ENCODE peak calls at places on chromosomes 13 and 19, in six cellular contexts. One of them, this sample, is unnamed.

GRCh38 chr13:106077017-106077416 is 458.4 kb downstream of the EFNB2 start:
- DNase-seq in progenitor cell of endocrine pancreas: no peak
- DNase-seq in heart left ventricle: no peak
- DNase-seq in glutamatergic neuron: no peak
- DNase-seq in CD8-positive, alpha-beta T cell: no peak
- DNase-seq in neural crest cell: no peak
- DNase-seq in this sample: no peak

GRCh38 chr13:94656766-94657165 is 55.1 kb downstream of the GPR180 start:
- DNase-seq in CD8-positive, alpha-beta T cell: no peak
- DNase-seq in heart left ventricle: no peak
- DNase-seq in progenitor cell of endocrine pancreas: no peak
- DNase-seq in neural crest cell: no peak
- DNase-seq in glutamatergic neuron: no peak
- DNase-seq in this sample: no peak

GRCh38 chr19:18326772-18327171 is 3.9 kb upstream of the LSM4 start:
- DNase-seq in heart left ventricle: no peak
- DNase-seq in CD8-positive, alpha-beta T cell: no peak
- DNase-seq in progenitor cell of endocrine pancreas: no peak
- DNase-seq in neural crest cell: no peak
- DNase-seq in glutamatergic neuron: no peak
- DNase-seq in this sample: no peak

GRCh38 chr13:24877531-24877930 is 113.6 kb downstream of the RNF17 start:
- DNase-seq in glutamatergic neuron: no peak
- DNase-seq in neural crest cell: no peak
- DNase-seq in progenitor cell of endocrine pancreas: no peak
- DNase-seq in heart left ventricle: no peak
- DNase-seq in CD8-positive, alpha-beta T cell: no peak
- DNase-seq in this sample: no peak

GRCh38 chr13:30382836-30383525 is 39.3 kb upstream of the UBE2L5 start:
- DNase-seq in neural crest cell: no peak
- DNase-seq in glutamatergic neuron: no peak
- DNase-seq in CD8-positive, alpha-beta T cell: no peak
- DNase-seq in heart left ventricle: no peak
- DNase-seq in progenitor cell of endocrine pancreas: no peak
- DNase-seq in this sample: no peak

GRCh38 chr13:60009300-60010248 is 154.2 kb downstream of the DIAPH3 start:
- DNase-seq in heart left ventricle: no peak
- DNase-seq in neural crest cell: no peak
- DNase-seq in glutamatergic neuron: no peak
- DNase-seq in progenitor cell of endocrine pancreas: no peak
- DNase-seq in CD8-positive, alpha-beta T cell: no peak
- DNase-seq in this sample: no peak

GRCh38 chr13:109151255-109151654 is 521.8 kb downstream of the MYO16 start:
- DNase-seq in progenitor cell of endocrine pancreas: no peak
- DNase-seq in CD8-positive, alpha-beta T cell: no peak
- DNase-seq in glutamatergic neuron: no peak
- DNase-seq in neural crest cell: no peak
- DNase-seq in heart left ventricle: no peak
- DNase-seq in this sample: no peak

GRCh38 chr13:99986751-99987150 is 5.2 kb downstream of the ZIC2 start:
- DNase-seq in CD8-positive, alpha-beta T cell: no peak
- DNase-seq in heart left ventricle: no peak
- DNase-seq in progenitor cell of endocrine pancreas: no peak
- DNase-seq in glutamatergic neuron: no peak
- DNase-seq in neural crest cell: no peak
- DNase-seq in this sample: no peak

GRCh38 chr19:11382898-11383705 is 1.0 kb downstream of the EPOR start:
- DNase-seq in CD8-positive, alpha-beta T cell: no peak
- DNase-seq in heart left ventricle: peak
- DNase-seq in neural crest cell: peak
- DNase-seq in glutamatergic neuron: peak
- DNase-seq in progenitor cell of endocrine pancreas: peak
- DNase-seq in this sample: no peak

GRCh38 chr19:14440049-14440448 is 6.9 kb downstream of the PKN1 start:
- DNase-seq in glutamatergic neuron: no peak
- DNase-seq in CD8-positive, alpha-beta T cell: peak
- DNase-seq in neural crest cell: no peak
- DNase-seq in progenitor cell of endocrine pancreas: no peak
- DNase-seq in heart left ventricle: peak
- DNase-seq in this sample: no peak

GRCh38 chr13:109699628-109700071 is 86.7 kb downstream of the IRS2 start:
- DNase-seq in heart left ventricle: no peak
- DNase-seq in glutamatergic neuron: no peak
- DNase-seq in progenitor cell of endocrine pancreas: no peak
- DNase-seq in CD8-positive, alpha-beta T cell: no peak
- DNase-seq in neural crest cell: no peak
- DNase-seq in this sample: no peak

GRCh38 chr13:30526612-30527217 is 61.0 kb upstream of the HMGB1 start:
- DNase-seq in neural crest cell: peak
- DNase-seq in glutamatergic neuron: no peak
- DNase-seq in heart left ventricle: peak
- DNase-seq in progenitor cell of endocrine pancreas: no peak
- DNase-seq in CD8-positive, alpha-beta T cell: no peak
- DNase-seq in this sample: no peak

GRCh38 chr19:8575467-8575997 is 1.7 kb downstream of the MYO1F start:
- DNase-seq in heart left ventricle: no peak
- DNase-seq in CD8-positive, alpha-beta T cell: peak
- DNase-seq in glutamatergic neuron: no peak
- DNase-seq in progenitor cell of endocrine pancreas: no peak
- DNase-seq in neural crest cell: no peak
- DNase-seq in this sample: no peak

GRCh38 chr19:14559916-14560775 is 11.7 kb downstream of the NDUFB7 start:
- DNase-seq in progenitor cell of endocrine pancreas: no peak
- DNase-seq in neural crest cell: no peak
- DNase-seq in glutamatergic neuron: no peak
- DNase-seq in heart left ventricle: peak
- DNase-seq in CD8-positive, alpha-beta T cell: no peak
- DNase-seq in this sample: no peak

GRCh38 chr19:54105796-54106195 is 3.1 kb downstream of the NDUFA3 start:
- DNase-seq in CD8-positive, alpha-beta T cell: no peak
- DNase-seq in neural crest cell: no peak
- DNase-seq in progenitor cell of endocrine pancreas: no peak
- DNase-seq in heart left ventricle: no peak
- DNase-seq in glutamatergic neuron: no peak
- DNase-seq in this sample: no peak

GRCh38 chr19:11737964-11738745 is 591 bp downstream of the ZNF823 start:
- DNase-seq in CD8-positive, alpha-beta T cell: peak
- DNase-seq in glutamatergic neuron: peak
- DNase-seq in heart left ventricle: peak
- DNase-seq in progenitor cell of endocrine pancreas: peak
- DNase-seq in neural crest cell: no peak
- DNase-seq in this sample: peak

GRCh38 chr19:628168-628567 is 5.2 kb downstream of the POLRMT start:
- DNase-seq in glutamatergic neuron: peak
- DNase-seq in CD8-positive, alpha-beta T cell: no peak
- DNase-seq in progenitor cell of endocrine pancreas: no peak
- DNase-seq in neural crest cell: no peak
- DNase-seq in heart left ventricle: no peak
- DNase-seq in this sample: no peak
- TF ChIP-seq CTCF in glutamatergic neuron: peak
- TF ChIP-seq CTCF in CD8-positive, alpha-beta T cell: no peak
- TF ChIP-seq CTCF in progenitor cell of endocrine pancreas: peak
- TF ChIP-seq CTCF in neural crest cell: peak
- TF ChIP-seq CTCF in heart left ventricle: no peak
- TF ChIP-seq CTCF in this sample: no peak

DNA sequence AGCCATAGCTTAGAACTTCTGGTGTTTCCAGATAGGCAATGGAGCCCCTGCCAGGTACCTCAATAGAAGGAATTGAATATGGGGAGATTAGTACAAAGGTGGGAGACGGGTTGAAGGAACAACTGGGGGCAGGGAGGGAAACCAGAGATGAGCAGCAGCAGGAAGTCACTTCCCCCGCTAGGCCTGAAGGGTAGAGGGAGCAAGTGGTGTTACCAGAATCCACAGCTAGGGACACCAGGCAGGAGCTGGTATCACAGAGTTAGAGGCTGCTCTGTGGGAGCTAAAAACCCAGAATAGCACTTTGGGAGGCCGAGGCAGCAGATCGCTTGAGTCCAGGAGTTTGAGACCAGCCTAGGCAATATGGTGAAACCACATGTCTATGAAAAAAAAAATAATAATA is 15.3 kb upstream of the HNRNPUL1 start:
- DNase-seq in neural crest cell: no peak
- DNase-seq in heart left ventricle: no peak
- DNase-seq in glutamatergic neuron: no peak
- DNase-seq in CD8-positive, alpha-beta T cell: no peak
- DNase-seq in progenitor cell of endocrine pancreas: no peak
- DNase-seq in this sample: no peak
- TF ChIP-seq CTCF in neural crest cell: no peak
- TF ChIP-seq CTCF in heart left ventricle: no peak
- TF ChIP-seq CTCF in glutamatergic neuron: no peak
- TF ChIP-seq CTCF in CD8-positive, alpha-beta T cell: no peak
- TF ChIP-seq CTCF in progenitor cell of endocrine pancreas: no peak
- TF ChIP-seq CTCF in this sample: no peak

GRCh38 chr19:6312018-6312417 is 21.4 kb downstream of the ACER1 start:
- DNase-seq in neural crest cell: no peak
- DNase-seq in progenitor cell of endocrine pancreas: no peak
- DNase-seq in glutamatergic neuron: no peak
- DNase-seq in heart left ventricle: no peak
- DNase-seq in CD8-positive, alpha-beta T cell: no peak
- DNase-seq in this sample: no peak
- TF ChIP-seq CTCF in neural crest cell: no peak
- TF ChIP-seq CTCF in progenitor cell of endocrine pancreas: no peak
- TF ChIP-seq CTCF in glutamatergic neuron: no peak
- TF ChIP-seq CTCF in heart left ventricle: no peak
- TF ChIP-seq CTCF in CD8-positive, alpha-beta T cell: no peak
- TF ChIP-seq CTCF in this sample: no peak

DNA sequence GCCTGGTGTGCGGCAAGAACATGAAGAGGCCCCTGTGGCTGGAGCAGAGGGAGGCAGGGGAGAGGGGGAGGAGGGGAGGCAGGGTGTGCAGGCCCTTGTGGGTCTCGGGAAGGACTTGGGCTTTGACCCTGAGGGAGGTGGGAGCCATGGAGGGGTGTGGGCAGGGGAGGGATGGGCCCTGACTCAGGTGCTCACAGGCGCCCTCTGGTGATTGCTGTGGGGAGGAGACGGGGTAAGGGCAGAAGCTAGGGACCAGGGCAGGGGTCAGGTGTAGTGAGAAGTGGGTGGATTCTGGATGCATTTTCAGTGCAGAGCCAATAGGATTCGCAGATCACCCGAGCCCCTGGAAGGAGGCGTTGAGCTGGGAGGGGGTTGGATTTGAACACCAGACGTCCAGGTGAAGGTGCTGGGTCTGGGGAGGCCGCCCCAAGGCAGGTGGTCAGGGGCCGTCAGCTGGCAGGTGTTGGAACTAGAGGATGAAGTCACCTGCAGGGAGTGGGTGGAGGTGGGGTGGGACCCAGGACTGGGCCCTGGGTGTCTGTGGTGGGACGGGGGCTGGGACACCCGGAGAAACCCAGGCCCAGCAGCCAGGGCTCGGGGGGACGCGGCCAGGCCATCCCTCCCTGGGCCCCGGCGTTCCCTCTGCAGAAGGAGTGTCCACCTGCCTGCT is 185.4 kb downstream of the KDM4B start:
- DNase-seq in progenitor cell of endocrine pancreas: peak
- DNase-seq in glutamatergic neuron: peak
- DNase-seq in heart left ventricle: peak
- DNase-seq in neural crest cell: peak
- DNase-seq in CD8-positive, alpha-beta T cell: no peak
- DNase-seq in this sample: no peak
- TF ChIP-seq CTCF in progenitor cell of endocrine pancreas: peak
- TF ChIP-seq CTCF in glutamatergic neuron: peak
- TF ChIP-seq CTCF in heart left ventricle: peak
- TF ChIP-seq CTCF in neural crest cell: peak
- TF ChIP-seq CTCF in CD8-positive, alpha-beta T cell: peak
- TF ChIP-seq CTCF in this sample: no peak

GRCh38 chr13:114088863-114089262 is 43.6 kb downstream of the RASA3 start:
- DNase-seq in CD8-positive, alpha-beta T cell: no peak
- DNase-seq in neural crest cell: no peak
- DNase-seq in progenitor cell of endocrine pancreas: no peak
- DNase-seq in glutamatergic neuron: no peak
- DNase-seq in heart left ventricle: no peak
- DNase-seq in this sample: no peak

GRCh38 chr13:114089341-114089740 is 43.1 kb downstream of the RASA3 start:
- DNase-seq in neural crest cell: no peak
- DNase-seq in CD8-positive, alpha-beta T cell: no peak
- DNase-seq in heart left ventricle: no peak
- DNase-seq in progenitor cell of endocrine pancreas: no peak
- DNase-seq in glutamatergic neuron: no peak
- DNase-seq in this sample: no peak

GRCh38 chr13:114089751-114090400 is 42.5 kb downstream of the RASA3 start:
- DNase-seq in neural crest cell: no peak
- DNase-seq in CD8-positive, alpha-beta T cell: no peak
- DNase-seq in heart left ventricle: no peak
- DNase-seq in glutamatergic neuron: no peak
- DNase-seq in progenitor cell of endocrine pancreas: no peak
- DNase-seq in this sample: no peak

GRCh38 chr13:114087430-114087829 is 45.0 kb downstream of the RASA3 start:
- DNase-seq in glutamatergic neuron: no peak
- DNase-seq in heart left ventricle: no peak
- DNase-seq in progenitor cell of endocrine pancreas: no peak
- DNase-seq in neural crest cell: no peak
- DNase-seq in CD8-positive, alpha-beta T cell: no peak
- DNase-seq in this sample: no peak

DNA sequence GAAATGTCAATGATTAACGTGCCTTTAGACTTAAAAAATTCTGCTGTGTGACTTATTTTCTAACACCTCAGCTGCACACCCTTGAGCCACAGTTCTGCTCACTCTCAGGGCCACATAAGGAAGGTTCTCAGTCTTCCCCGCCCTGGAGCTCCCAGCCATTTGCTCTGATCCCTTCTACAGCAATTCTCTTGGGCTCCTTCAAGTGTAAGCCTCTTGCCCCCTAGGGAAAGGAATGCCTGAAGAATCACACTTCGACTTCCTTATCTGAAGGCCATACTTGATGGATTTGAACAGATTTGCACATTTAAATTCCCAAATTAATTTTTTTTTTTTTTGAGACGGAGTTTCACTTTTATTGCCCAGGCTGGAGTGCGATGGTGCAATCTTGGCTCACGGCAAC is 44.2 kb downstream of the RASA3 start:
- DNase-seq in heart left ventricle: no peak
- DNase-seq in neural crest cell: no peak
- DNase-seq in CD8-positive, alpha-beta T cell: no peak
- DNase-seq in glutamatergic neuron: no peak
- DNase-seq in progenitor cell of endocrine pancreas: no peak
- DNase-seq in this sample: no peak
- TF ChIP-seq CTCF in heart left ventricle: no peak
- TF ChIP-seq CTCF in neural crest cell: no peak
- TF ChIP-seq CTCF in CD8-positive, alpha-beta T cell: no peak
- TF ChIP-seq CTCF in glutamatergic neuron: no peak
- TF ChIP-seq CTCF in progenitor cell of endocrine pancreas: no peak
- TF ChIP-seq CTCF in this sample: no peak